ENCODE peak calls at places on chromosomes 2 and 18, in five cellular contexts. T is GM23338, F is SK-N-SH, U is PC-3, N is MM.1S. V is an unnamed sample. For H3F3A, the result is how much of the 10 kb centered on the place peaks cover.

GRCh38 chr18:67192535-67192934 is 324.0 kb downstream of the DSEL start:
- DNase-seq in T (no peak), F (no peak), U (no peak), N (no peak), V (no peak)

GRCh38 chr18:57621252-57621607 is 406 bp downstream of the NARS1 start:
- DNase-seq in T (no peak), F (peak), U (peak), N (no peak), V (no peak)

GRCh38 chr18:68984342-68984741 is 186.5 kb downstream of the CCDC102B start:
- DNase-seq in T (no peak), F (no peak), U (no peak), N (no peak), V (no peak)

GRCh38 chr2:238098854-238099708 is 1.1 kb upstream of the ESPNL start:
- DNase-seq in T (no peak), F (peak), U (peak), N (no peak), V (no peak)

GRCh38 chr2:204890680-204891079 is 345.4 kb downstream of the PARD3B start:
- DNase-seq in T (no peak), F (peak), U (no peak), N (no peak), V (no peak)

GRCh38 chr2:138023976-138024375 is 59.7 kb downstream of the HNMT start:
- DNase-seq in T (no peak), F (no peak), U (no peak), N (no peak), V (no peak)

GRCh38 chr2:42934568-42935258 is 142.3 kb upstream of the HAAO start:
- DNase-seq in T (no peak), F (no peak), U (no peak), N (no peak), V (no peak)

GRCh38 chr2:67394734-67395133 is 2.4 kb upstream of the ETAA1 start:
- DNase-seq in T (no peak), F (no peak), U (peak), N (no peak), V (no peak)

GRCh38 chr2:16506366-16506765 is 159.3 kb downstream of the CYRIA start:
- DNase-seq in T (no peak), F (peak), U (no peak), N (no peak), V (no peak)

GRCh38 chr2:238285653-238286082 is 2.7 kb downstream of the PER2 start:
- DNase-seq in T (peak), F (no peak), U (peak), N (no peak), V (peak)

GRCh38 chr18:51083398-51083797 is 53.4 kb downstream of the SMAD4 start:
- DNase-seq in T (no peak), F (no peak), U (no peak), N (no peak), V (no peak)

GRCh38 chr2:174663572-174663971 is 66.0 kb upstream of the WIPF1 start:
- DNase-seq in T (no peak), F (peak), U (no peak), N (no peak), V (no peak)

GRCh38 chr2:104944495-104944894 is 90.6 kb downstream of the POU3F3 start:
- DNase-seq in T (peak), F (peak), U (peak), N (no peak), V (peak)

GRCh38 chr18:47100214-47100831 is 50.0 kb downstream of the HDHD2 start:
- DNase-seq in T (peak), F (peak), U (peak), N (peak), V (peak)

GRCh38 chr18:7914834-7915670 is 347.9 kb downstream of the PTPRM start:
- DNase-seq in T (no peak), F (no peak), U (no peak), N (no peak), V (no peak)

GRCh38 chr2:123958011-123958410 is 67.1 kb upstream of the CNTNAP5 start:
- DNase-seq in T (no peak), F (no peak), U (peak), N (no peak), V (no peak)

GRCh38 chr2:126900646-126901319 is 2.1 kb downstream of the TEX51 start:
- DNase-seq in T (no peak), F (no peak), U (no peak), N (no peak), V (no peak)

GRCh38 chr18:3816601-3817363 is 366.8 kb downstream of the TGIF1 start:
- DNase-seq in T (no peak), F (no peak), U (peak), N (no peak), V (no peak)

GRCh38 chr2:223888251-223888650 is 50.9 kb upstream of the AP1S3 start:
- DNase-seq in T (no peak), F (no peak), U (no peak), N (no peak), V (no peak)

GRCh38 chr18:57466307-57466706 is 31.1 kb downstream of the ONECUT2 start:
- DNase-seq in T (no peak), F (no peak), U (peak), N (no peak), V (no peak)

GRCh38 chr2:84963692-84964405 is 7.1 kb upstream of the KCMF1 start:
- DNase-seq in T (no peak), F (no peak), U (peak), N (no peak), V (no peak)

GRCh38 chr2:96800061-96800761 is 15.9 kb upstream of the CNNM3 start:
- DNase-seq in T (no peak), F (peak), U (no peak), N (no peak), V (no peak)

GRCh38 chr2:74975016-74975415 is 16.6 kb downstream of the POLE4 start:
- DNase-seq in T (no peak), F (no peak), U (no peak), N (no peak), V (no peak)

GRCh38 chr18:79393626-79394401 is 1.9 kb upstream of the NFATC1 start:
- DNase-seq in T (peak), F (peak), U (peak), N (no peak), V (peak)

GRCh38 chr2:215746507-215747243 is 266.7 kb downstream of the MREG start:
- DNase-seq in T (no peak), F (no peak), U (no peak), N (no peak), V (no peak)

GRCh38 chr2:67650292-67651133 is 253.4 kb downstream of the ETAA1 start:
- DNase-seq in T (peak), F (peak), U (peak), N (no peak), V (peak)

GRCh38 chr2:95343429-95344207 is 46.5 kb downstream of the KCNIP3 start:
- DNase-seq in T (no peak), F (no peak), U (peak), N (no peak), V (no peak)

GRCh38 chr2:10028988-10029874 is 14.1 kb upstream of the KLF11 start:
- DNase-seq in T (peak), F (no peak), U (no peak), N (no peak), V (peak)

GRCh38 chr2:28342081-28342967 is 50.3 kb upstream of the FOSL2 start:
- DNase-seq in T (no peak), F (no peak), U (peak), N (no peak), V (no peak)

GRCh38 chr2:11598228-11598731 is 64.4 kb downstream of the GREB1 start:
- DNase-seq in T (no peak), F (no peak), U (peak), N (peak), V (no peak)

GRCh38 chr2:212863185-212863588 is 288.2 kb downstream of the IKZF2 start:
- DNase-seq in T (peak), F (peak), U (peak), N (peak), V (peak)

GRCh38 chr2:173657996-173658717 is 303.5 kb downstream of the CDCA7 start:
- DNase-seq in T (no peak), F (peak), U (peak), N (no peak), V (no peak)
- TF ChIP-seq EZH2phosphoT487 in T (no peak), F (no peak), U (no peak), N (no peak), V (no peak)

GRCh38 chr2:63846487-63846886 is 4.8 kb downstream of the UGP2 start:
- DNase-seq in T (no peak), F (peak), U (no peak), N (no peak), V (no peak)
- H3F3A ChIP-seq in T (under half), F (under half), U (under half), N (under half), V (under half)

DNA sequence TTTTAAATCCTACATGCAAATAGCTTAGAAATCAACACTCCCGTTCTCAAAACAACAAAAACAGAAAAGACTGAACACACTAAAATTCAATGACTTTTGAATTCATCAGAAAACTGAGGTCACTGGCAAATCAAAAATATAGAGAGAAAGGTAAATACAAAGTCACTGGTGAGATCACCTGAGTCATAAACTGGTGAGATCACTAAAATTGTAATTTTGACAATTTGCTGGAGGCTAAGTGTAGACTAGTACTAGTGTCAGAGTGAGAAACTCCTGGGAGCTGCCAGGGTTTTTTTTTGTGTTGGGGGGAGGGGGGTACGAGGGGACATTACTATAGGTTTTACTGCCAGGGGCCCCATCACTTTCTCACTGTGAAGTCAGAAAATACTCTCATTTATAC is 1876.0 kb upstream of the CELF4 start:
- DNase-seq in T (no peak), F (no peak), U (peak), N (no peak), V (no peak)
- H3K27ac ChIP-seq in T (no peak), F (no peak), U (no peak), N (no peak), V (no peak)

GRCh38 chr18:43887491-43887890 is 610.2 kb upstream of the SYT4 start:
- DNase-seq in T (peak), F (no peak), U (no peak), N (no peak), V (no peak)

GRCh38 chr18:43888601-43889000 is 611.3 kb upstream of the SYT4 start:
- DNase-seq in T (no peak), F (no peak), U (no peak), N (no peak), V (no peak)

DNA sequence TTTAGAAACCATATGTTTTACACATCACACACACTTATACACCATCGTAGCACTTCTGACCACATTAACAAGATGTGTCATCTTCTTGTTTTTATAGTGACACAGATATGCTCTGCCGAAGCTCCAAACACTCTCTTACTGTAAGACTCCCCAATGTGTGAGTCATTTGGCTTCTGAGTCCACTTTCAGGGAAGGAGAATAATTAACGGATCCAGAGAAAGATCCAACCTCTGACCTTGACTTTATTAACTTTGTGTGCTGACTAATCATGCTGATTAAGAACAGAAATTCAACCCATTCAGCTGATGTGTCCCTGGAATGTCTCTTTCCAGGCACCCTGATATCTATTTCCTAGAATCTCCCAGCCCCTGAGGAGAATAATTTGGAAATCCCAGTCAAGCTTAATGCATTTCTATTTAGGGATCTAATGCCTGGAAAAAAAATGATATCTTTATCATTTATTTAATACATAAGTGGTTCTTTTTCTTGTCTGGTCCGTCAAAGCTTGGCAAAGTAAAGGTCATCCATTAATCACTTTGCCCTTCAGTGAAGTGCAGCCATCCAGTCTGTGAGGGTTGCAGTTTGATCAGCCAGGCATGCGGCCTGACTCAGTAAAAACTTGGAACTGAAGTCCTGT is 615.8 kb upstream of the SYT4 start:
- DNase-seq in T (no peak), F (no peak), U (peak), N (no peak), V (no peak)
- TF ChIP-seq EZH2phosphoT487 in T (no peak), F (no peak), U (no peak), N (no peak), V (no peak)

GRCh38 chr2:172830482-172830881 is 94.8 kb downstream of the RAPGEF4 start:
- DNase-seq in T (no peak), F (no peak), U (no peak), N (no peak), V (no peak)
- H3F3A ChIP-seq in T (under half), F (under half), U (under half), N (under half), V (under half)

GRCh38 chr18:36312806-36313395 is 15.4 kb downstream of the FHOD3 start:
- DNase-seq in T (no peak), F (no peak), U (no peak), N (no peak), V (no peak)
- H3K27ac ChIP-seq in T (no peak), F (no peak), U (peak), N (no peak), V (no peak)

GRCh38 chr2:101803128-101803527 is 105.6 kb downstream of the MAP4K4 start:
- DNase-seq in T (no peak), F (no peak), U (peak), N (no peak), V (no peak)

GRCh38 chr2:101801496-101801895 is 104.0 kb downstream of the MAP4K4 start:
- DNase-seq in T (no peak), F (no peak), U (no peak), N (no peak), V (no peak)

GRCh38 chr2:101805146-101806088 is 107.9 kb downstream of the MAP4K4 start:
- DNase-seq in T (peak), F (peak), U (no peak), N (no peak), V (no peak)

GRCh38 chr2:101803945-101804696 is 106.6 kb downstream of the MAP4K4 start:
- DNase-seq in T (no peak), F (peak), U (no peak), N (no peak), V (peak)

DNA sequence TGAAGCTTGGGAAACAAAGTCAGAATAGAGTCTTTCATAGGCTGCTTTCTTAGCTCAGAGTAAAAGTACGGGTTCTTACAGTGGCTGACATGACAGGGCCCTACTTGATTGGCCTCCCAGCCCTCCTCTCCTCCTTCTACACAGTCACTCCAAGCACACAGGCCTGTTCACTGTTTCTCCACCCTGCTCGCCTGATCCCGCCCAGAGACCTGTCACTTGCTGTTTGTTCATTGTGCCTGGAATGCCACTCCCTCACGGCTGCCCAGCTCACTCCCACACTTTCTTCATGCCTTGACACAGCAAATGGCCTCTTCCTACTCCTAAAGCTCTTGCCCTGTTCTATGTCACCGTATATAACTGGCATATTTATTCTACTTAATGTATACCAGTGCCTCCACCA is 104.8 kb downstream of the MAP4K4 start:
- DNase-seq in T (no peak), F (no peak), U (peak), N (no peak), V (no peak)
- TF ChIP-seq EZH2phosphoT487 in T (no peak), F (no peak), U (no peak), N (no peak), V (no peak)

DNA sequence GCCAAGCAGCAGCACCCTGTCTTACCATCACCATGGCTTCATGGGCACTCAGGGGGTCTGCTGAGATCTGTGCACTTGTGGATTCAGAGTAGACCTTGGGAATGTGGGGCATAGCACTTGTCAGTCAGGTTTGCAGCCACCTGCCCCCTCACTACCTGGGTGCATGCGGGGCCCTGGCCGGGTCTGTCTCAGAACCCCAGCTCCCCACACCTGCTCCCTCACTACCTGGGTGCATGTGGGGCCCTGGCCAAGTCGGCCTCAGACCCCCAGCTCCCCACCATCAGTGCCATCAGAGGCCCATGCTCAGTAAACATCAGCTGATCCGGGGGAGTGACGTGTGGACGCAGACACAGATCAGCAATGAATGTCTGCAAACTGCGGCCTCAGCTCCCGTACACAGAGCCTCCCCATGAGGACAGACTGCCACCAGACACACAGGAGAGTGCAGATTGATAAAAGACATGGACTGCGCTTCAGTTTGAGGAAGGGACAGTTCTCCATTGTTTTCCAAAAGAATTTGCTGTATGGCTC is 205.1 kb downstream of the GLI2 start:
- DNase-seq in T (no peak), F (no peak), U (no peak), N (no peak), V (no peak)
- H3F3A ChIP-seq in T (under half), F (under half), U (under half), N (under half), V (under half)